ENCODE peak calls at places on chromosome 14, in nine cellular contexts. H is PC-3; W is astrocyte; U is GM23338; S is CD8-positive, alpha-beta T cell; R is right cardiac atrium; P is cardiac muscle cell; Q is tibial artery; L is keratinocyte. A is an unnamed sample. For H3K4me1, the result is how much of the 10 kb centered on the place peaks cover.

GRCh38 chr14:86141966-86142365 is 612.0 kb downstream of the FLRT2 start:
- DNase-seq in S (no peak), R (no peak), W (no peak), H (no peak), L (no peak), U (no peak), P (no peak), Q (no peak), A (no peak)

GRCh38 chr14:100894416-100894815 is 9.1 kb downstream of the RTL1 start:
- DNase-seq in W (no peak), H (no peak), U (no peak), L (no peak), P (no peak), Q (peak), R (no peak), S (no peak), A (no peak)

GRCh38 chr14:106681161-106681955 is 1155.0 kb downstream of the TMEM121 start:
- DNase-seq in W (no peak), P (no peak), H (no peak), Q (no peak), U (no peak), S (no peak), L (no peak), R (no peak), A (no peak)

GRCh38 chr14:105207460-105207901 is 26.4 kb upstream of the NUDT14 start:
- DNase-seq in L (no peak), P (no peak), W (no peak), R (peak), S (no peak), H (no peak), Q (no peak), U (peak), A (no peak)

GRCh38 chr14:63478024-63478423 is 65.2 kb downstream of the PPP2R5E start:
- DNase-seq in H (no peak), L (no peak), Q (no peak), R (no peak), W (no peak), S (no peak), P (no peak), U (no peak), A (no peak)

GRCh38 chr14:102629700-102630365 is 37.4 kb downstream of the RCOR1 start:
- DNase-seq in Q (no peak), R (no peak), H (no peak), S (no peak), W (no peak), L (no peak), P (peak), U (peak), A (no peak)

GRCh38 chr14:34911209-34912150 is 36.3 kb upstream of the BAZ1A start:
- DNase-seq in W (peak), R (no peak), S (no peak), U (no peak), Q (no peak), H (peak), L (no peak), P (peak), A (peak)

GRCh38 chr14:34554540-34555250 is 15.2 kb upstream of the EAPP start:
- DNase-seq in L (no peak), H (peak), S (no peak), Q (peak), W (no peak), U (no peak), R (no peak), P (no peak), A (peak)

GRCh38 chr14:27688823-27689444 is 1077.7 kb upstream of the FOXG1 start:
- DNase-seq in R (no peak), U (peak), H (no peak), W (no peak), P (no peak), L (no peak), Q (no peak), S (no peak), A (no peak)

GRCh38 chr14:93347850-93348249 is 868 bp downstream of the COX8C start:
- DNase-seq in R (no peak), U (no peak), H (no peak), Q (no peak), S (no peak), W (no peak), P (no peak), L (no peak), A (no peak)

GRCh38 chr14:78202976-78203375 is 32.8 kb downstream of the NRXN3 start:
- DNase-seq in U (no peak), S (no peak), H (peak), W (no peak), L (peak), Q (no peak), R (no peak), P (no peak), A (no peak)

GRCh38 chr14:56992332-56992820 is 182.1 kb upstream of the OTX2 start:
- DNase-seq in S (no peak), Q (no peak), W (no peak), H (no peak), R (no peak), L (no peak), P (no peak), U (no peak), A (no peak)

GRCh38 chr14:60301685-60302084 is 52.7 kb downstream of the PPM1A start:
- DNase-seq in P (no peak), Q (no peak), U (no peak), S (no peak), R (no peak), L (no peak), W (no peak), H (no peak), A (no peak)

GRCh38 chr14:95527392-95528002 is 7.4 kb upstream of the GLRX5 start:
- DNase-seq in R (no peak), H (peak), P (peak), S (no peak), L (no peak), Q (no peak), U (peak), W (peak), A (peak)

GRCh38 chr14:52283099-52283498 is 15.6 kb downstream of the PTGDR start:
- DNase-seq in W (no peak), R (no peak), U (no peak), Q (no peak), L (no peak), S (no peak), P (no peak), H (peak), A (no peak)

GRCh38 chr14:77036484-77037337 is 8.2 kb upstream of the IRF2BPL start:
- DNase-seq in W (no peak), U (no peak), R (no peak), H (peak), Q (no peak), P (peak), S (no peak), L (no peak), A (no peak)

GRCh38 chr14:43900173-43900655 is 606.9 kb downstream of the FSCB start:
- DNase-seq in W (no peak), L (no peak), U (peak), Q (no peak), P (no peak), R (no peak), S (no peak), H (no peak), A (no peak)

GRCh38 chr14:44820230-44820964 is 141.3 kb downstream of the KLHL28 start:
- DNase-seq in H (no peak), U (peak), Q (no peak), S (no peak), P (no peak), L (no peak), W (no peak), R (no peak), A (no peak)

GRCh38 chr14:77353469-77354141 is 23.3 kb downstream of the TMED8 start:
- DNase-seq in Q (no peak), H (no peak), R (no peak), L (no peak), U (no peak), P (no peak), W (no peak), S (no peak), A (no peak)

GRCh38 chr14:84864582-84865271 is 665.2 kb upstream of the FLRT2 start:
- DNase-seq in U (no peak), P (no peak), S (no peak), L (no peak), W (no peak), H (no peak), Q (no peak), R (no peak), A (no peak)

GRCh38 chr14:64040044-64040443 is 187.2 kb downstream of the SYNE2 start:
- DNase-seq in S (no peak), R (no peak), L (no peak), H (peak), U (peak), W (no peak), Q (no peak), P (peak), A (no peak)

GRCh38 chr14:37048666-37049071 is 123.7 kb downstream of the SLC25A21 start:
- DNase-seq in S (no peak), Q (no peak), H (peak), W (peak), P (no peak), R (no peak), U (no peak), L (peak), A (no peak)

GRCh38 chr14:93984070-93984469 is 7.7 kb upstream of the ASB2 start:
- DNase-seq in L (no peak), Q (no peak), H (peak), W (peak), P (no peak), S (no peak), U (peak), R (peak), A (no peak)

GRCh38 chr14:104717646-104718045 is 6.4 kb upstream of the ADSS1 start:
- DNase-seq in L (no peak), P (no peak), R (no peak), U (no peak), Q (no peak), W (no peak), H (no peak), S (no peak), A (no peak)

GRCh38 chr14:102046337-102047278 is 40.2 kb downstream of the HSP90AA1 start:
- DNase-seq in P (peak), L (no peak), W (no peak), R (peak), H (peak), U (peak), Q (peak), S (no peak), A (peak)

GRCh38 chr14:102545461-102546265 is 36.1 kb upstream of the ANKRD9 start:
- DNase-seq in S (no peak), U (peak), H (no peak), P (peak), W (no peak), Q (no peak), L (no peak), R (no peak), A (no peak)

GRCh38 chr14:74955229-74955999 is at the start of gene PGF:
- DNase-seq in Q (peak), L (no peak), S (peak), R (peak), P (peak), U (peak), H (peak), W (no peak), A (peak)

GRCh38 chr14:45003924-45004323 is 41.9 kb downstream of the TOGARAM1 start:
- DNase-seq in H (no peak), R (no peak), Q (no peak), W (no peak), P (no peak), L (no peak), U (no peak), S (no peak), A (no peak)

GRCh38 chr14:92687681-92688433 is 60.6 kb downstream of the LGMN start:
- DNase-seq in R (peak), L (no peak), P (peak), W (peak), U (peak), H (no peak), S (no peak), Q (peak), A (no peak)

GRCh38 chr14:22088614-22089359 is 415.2 kb upstream of the OR4E1 start:
- DNase-seq in Q (no peak), W (no peak), L (no peak), R (no peak), U (no peak), P (peak), S (no peak), H (peak), A (no peak)

GRCh38 chr14:71203306-71203705 is 296.0 kb downstream of the PCNX1 start:
- DNase-seq in S (no peak), P (no peak), R (no peak), U (no peak), H (no peak), W (peak), Q (no peak), L (no peak), A (no peak)

GRCh38 chr14:77495354-77495753 is 3.3 kb downstream of the ISM2 start:
- DNase-seq in H (no peak), U (no peak), W (no peak), L (no peak), R (no peak), P (no peak), S (no peak), Q (no peak), A (no peak)

GRCh38 chr14:52926994-52927393 is 23.9 kb downstream of the FERMT2 start:
- DNase-seq in P (peak), R (no peak), S (no peak), H (peak), Q (no peak), W (peak), U (no peak), L (no peak), A (no peak)

GRCh38 chr14:93010543-93011541 is 87.9 kb downstream of the CHGA start:
- DNase-seq in R (peak), S (no peak), U (no peak), Q (no peak), H (no peak), P (no peak), L (no peak), W (no peak), A (no peak)

GRCh38 chr14:77032483-77032853 is 4.0 kb upstream of the IRF2BPL start:
- DNase-seq in R (no peak), H (no peak), P (no peak), S (no peak), U (peak), Q (no peak), W (no peak), L (no peak), A (no peak)

GRCh38 chr14:88682495-88683114 is 110.1 kb downstream of the EML5 start:
- DNase-seq in L (no peak), S (no peak), Q (no peak), P (no peak), H (no peak), W (no peak), R (no peak), U (peak), A (no peak)

GRCh38 chr14:23513005-23513412 is 38.6 kb downstream of the ZFHX2 start:
- DNase-seq in P (no peak), R (no peak), L (no peak), H (no peak), Q (no peak), U (no peak), W (no peak), S (no peak), A (no peak)

DNA sequence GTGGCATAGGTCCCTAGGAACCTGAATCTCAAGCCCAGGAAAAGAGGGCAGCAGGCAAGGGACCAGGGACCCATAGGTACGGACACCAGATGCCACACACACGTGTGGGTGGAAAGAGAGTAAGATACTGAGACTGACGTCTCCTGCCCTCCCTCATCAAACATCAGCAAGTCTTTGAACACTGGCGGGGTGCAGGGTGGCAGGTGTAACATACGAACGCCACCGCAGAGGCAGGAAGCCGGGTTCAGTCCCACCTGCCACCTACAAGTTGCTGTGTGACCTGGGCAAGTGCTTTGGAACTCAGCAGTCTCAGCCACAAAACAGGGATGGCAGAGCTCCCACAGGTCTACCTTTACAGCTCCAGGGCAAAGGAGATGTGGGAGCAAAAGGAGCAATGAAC is 11.1 kb downstream of the ACTN1 start:
- DNase-seq in W (no peak), Q (no peak), H (no peak), S (peak), R (no peak), P (no peak), U (no peak), L (no peak), A (no peak)
- H3K4me1 ChIP-seq in W (half or more), Q (under half), H (under half), S (half or more), R (half or more), P (half or more), U (half or more), L (half or more), A (under half)

DNA sequence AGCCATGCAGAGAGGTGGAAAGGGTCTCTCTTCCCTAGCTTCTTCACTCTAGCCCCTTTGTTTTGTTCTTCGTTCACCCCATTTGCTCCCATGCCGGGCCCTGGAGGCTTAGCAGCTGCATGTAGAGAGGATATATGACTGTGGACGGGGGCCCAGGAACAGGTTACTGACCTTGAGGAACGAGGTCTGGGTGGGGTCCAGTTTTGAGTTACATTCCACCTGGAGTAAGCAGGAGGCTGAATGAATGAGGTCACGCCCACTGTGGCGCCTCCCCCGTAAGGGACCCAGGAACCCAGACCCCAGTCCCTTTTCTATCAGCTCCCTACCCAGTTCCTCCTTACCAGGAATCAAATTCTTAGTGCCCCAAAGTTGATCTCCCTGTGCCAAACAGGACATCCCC is 6.6 kb downstream of the NDRG2 start:
- DNase-seq in R (no peak), W (no peak), U (no peak), S (no peak), H (no peak), L (no peak), Q (no peak), P (no peak), A (no peak)
- H3K4me1 ChIP-seq in R (under half), W (under half), U (under half), S (under half), H (under half), L (under half), Q (under half), P (under half), A (under half)

GRCh38 chr14:73460691-73461127 is 2.4 kb upstream of the NUMB start:
- DNase-seq in Q (no peak), P (peak), R (no peak), W (peak), U (no peak), H (peak), L (no peak), S (no peak), A (peak)
- H3K4me1 ChIP-seq in Q (under half), P (under half), R (under half), W (under half), U (under half), H (under half), L (half or more), S (under half), A (under half)

DNA sequence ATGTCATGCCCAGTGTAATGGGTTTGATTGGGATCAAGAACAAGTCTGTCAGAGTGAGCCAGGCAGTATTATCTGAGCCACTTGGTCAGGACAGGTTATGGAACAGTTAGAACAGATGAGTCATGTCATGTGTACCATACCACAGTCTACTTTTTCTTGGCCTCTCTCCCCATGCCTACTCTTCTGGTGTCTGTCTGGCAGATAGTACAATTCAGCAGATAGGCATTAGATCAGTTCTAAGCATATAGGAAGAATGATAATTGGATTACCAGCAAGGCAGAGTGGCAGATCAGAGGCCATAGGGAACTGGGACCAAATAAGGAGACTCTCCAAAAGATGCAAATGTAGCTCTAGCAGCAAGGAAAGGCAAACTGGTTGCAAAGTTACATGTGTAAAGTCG is 30.5 kb downstream of the FBXO34 start:
- DNase-seq in Q (no peak), P (peak), W (peak), S (no peak), H (peak), L (peak), U (no peak), R (no peak), A (no peak)
- H3K4me1 ChIP-seq in Q (under half), P (under half), W (under half), S (under half), H (under half), L (under half), U (under half), R (under half), A (under half)